ENCODE peak calls at places on chromosomes 5 and 9, in five cellular contexts. R is stimulated activated effector memory CD8-positive, alpha-beta T cell treated with anti-CD3 and anti-CD28 coated beads, Interleukin-12 subunit alpha, Interleukin-12 subunit beta, amount 100 ng/mL, for 72 hours; S is memory B cell; C is CD4-positive, alpha-beta T cell; M is activated CD8-positive, alpha-beta T cell treated with anti-CD3 and anti-CD28 coated beads, Interleukin-2, amount 10 ng/mL, durations not matched to agents 7 days and 5 days. X is an unnamed sample.

GRCh38 chr5:155898284-155898683 is 428.7 kb upstream of the SGCD start:
- ATAC-seq in M (no peak), C (no peak), S (no peak), R (no peak), X (no peak)

GRCh38 chr9:126337690-126338426 is 11.2 kb downstream of the MVB12B start:
- ATAC-seq in R (no peak), S (no peak), C (no peak), M (no peak), X (no peak)

GRCh38 chr9:135718616-135719015 is 16.6 kb downstream of the KCNT1 start:
- ATAC-seq in R (peak; percentile 19), M (no peak), S (no peak), C (no peak), X (no peak)

GRCh38 chr9:117156771-117157535 is 257.9 kb downstream of the ASTN2 start:
- ATAC-seq in S (no peak), R (no peak), C (no peak), M (no peak), X (no peak)

GRCh38 chr5:107980923-107981748 is 310.4 kb upstream of the EFNA5 start:
- ATAC-seq in M (no peak), R (peak; percentile 77), S (no peak), C (no peak), X (no peak)

GRCh38 chr5:32330126-32330971 is 17.6 kb upstream of the MTMR12 start:
- ATAC-seq in M (no peak), C (no peak), S (no peak), R (no peak), X (no peak)

GRCh38 chr9:130927995-130928900 is 10.8 kb downstream of the FIBCD1 start:
- ATAC-seq in M (no peak), C (no peak), R (peak; percentile 32), S (peak; percentile 40), X (peak; percentile 51)

GRCh38 chr5:171312129-171312819 is 3.2 kb downstream of the TLX3 start:
- ATAC-seq in C (no peak), S (no peak), R (no peak), M (no peak), X (no peak)

GRCh38 chr5:140365941-140366340 is 5.9 kb downstream of the SLC4A9 start:
- ATAC-seq in M (no peak), R (no peak), C (no peak), S (no peak), X (no peak)

GRCh38 chr5:171757853-171758535 is 27.6 kb upstream of the SMIM23 start:
- ATAC-seq in C (no peak), S (no peak), R (peak; percentile 98), M (no peak), X (peak; percentile 71)

GRCh38 chr9:93541005-93541404 is 35.4 kb upstream of the PHF2 start:
- ATAC-seq in S (no peak), R (no peak), C (no peak), M (no peak), X (no peak)

GRCh38 chr9:77712533-77713130 is 64.5 kb upstream of the GNA14 start:
- ATAC-seq in S (no peak), R (peak; percentile 16), M (no peak), C (no peak), X (peak; percentile 88)

GRCh38 chr5:10684303-10685086 is 76.5 kb downstream of the DAP start:
- ATAC-seq in M (no peak), C (no peak), S (peak; percentile 59), R (peak; percentile 45), X (no peak)

GRCh38 chr9:129108083-129108804 is 2.3 kb downstream of the CRAT start:
- ATAC-seq in C (no peak), M (no peak), S (no peak), R (no peak), X (no peak)

GRCh38 chr9:134267305-134268265 is 58.7 kb upstream of the RXRA start:
- ATAC-seq in M (no peak), C (no peak), S (no peak), R (no peak), X (peak; percentile 42)

GRCh38 chr5:24816206-24816605 is 171.4 kb upstream of the CDH10 start:
- ATAC-seq in C (no peak), R (no peak), S (no peak), M (no peak), X (no peak)

GRCh38 chr5:78699565-78700143 is 51.1 kb upstream of the LHFPL2 start:
- ATAC-seq in C (no peak), M (no peak), S (no peak), R (peak; percentile 37), X (peak; percentile 87)

GRCh38 chr5:146073239-146073900 is 32.0 kb downstream of the PLAC8L1 start:
- ATAC-seq in C (no peak), R (no peak), M (no peak), S (no peak), X (no peak)

GRCh38 chr5:67156976-67157583 is 39.5 kb downstream of the CD180 start:
- ATAC-seq in R (peak; percentile 43), C (peak; percentile 55), M (peak; percentile 70), S (peak; percentile 65), X (peak; percentile 72)

GRCh38 chr5:55708732-55709131 is 3.4 kb downstream of the SLC38A9 start:
- ATAC-seq in C (no peak), S (no peak), R (no peak), M (no peak), X (no peak)

GRCh38 chr9:129340427-129341196 is 162.6 kb upstream of the IER5L start:
- ATAC-seq in M (no peak), R (peak; percentile 22), C (no peak), S (no peak), X (no peak)

GRCh38 chr5:128021411-128021810 is 62.2 kb upstream of the SLC12A2 start:
- ATAC-seq in S (no peak), M (no peak), C (no peak), R (no peak), X (no peak)